ENCODE peak calls at places on chromosomes 3 and 15, in five cellular contexts. One of them, this sample, is unnamed.

GRCh38 chr15:39801641-39802309 is 19.1 kb upstream of the FSIP1 start:
- DNase-seq in hepatocyte: peak
- DNase-seq in psoas muscle: no peak
- DNase-seq in OCI-LY7: peak
- DNase-seq in ovary: no peak
- DNase-seq in this sample: no peak

GRCh38 chr3:71010731-71011455 is 572.6 kb downstream of the FOXP1 start:
- DNase-seq in hepatocyte: no peak
- DNase-seq in psoas muscle: no peak
- DNase-seq in OCI-LY7: peak
- DNase-seq in ovary: no peak
- DNase-seq in this sample: no peak

GRCh38 chr15:90340345-90340744 is 11.7 kb upstream of the ZNF774 start:
- DNase-seq in hepatocyte: peak
- DNase-seq in psoas muscle: no peak
- DNase-seq in OCI-LY7: peak
- DNase-seq in ovary: no peak
- DNase-seq in this sample: no peak

GRCh38 chr15:64288577-64288976 is 67.4 kb downstream of the CSNK1G1 start:
- DNase-seq in hepatocyte: no peak
- DNase-seq in psoas muscle: no peak
- DNase-seq in OCI-LY7: no peak
- DNase-seq in ovary: no peak
- DNase-seq in this sample: no peak

GRCh38 chr15:33160581-33161165 is 33.8 kb downstream of the FMN1 start:
- DNase-seq in hepatocyte: no peak
- DNase-seq in psoas muscle: no peak
- DNase-seq in OCI-LY7: no peak
- DNase-seq in ovary: no peak
- DNase-seq in this sample: no peak

GRCh38 chr3:133444071-133444774 is 44.4 kb downstream of the BFSP2 start:
- DNase-seq in hepatocyte: peak
- DNase-seq in psoas muscle: no peak
- DNase-seq in OCI-LY7: peak
- DNase-seq in ovary: no peak
- DNase-seq in this sample: no peak

GRCh38 chr3:113685956-113686721 is 10.3 kb downstream of the USF3 start:
- DNase-seq in hepatocyte: peak
- DNase-seq in psoas muscle: no peak
- DNase-seq in OCI-LY7: no peak
- DNase-seq in ovary: no peak
- DNase-seq in this sample: no peak

GRCh38 chr3:197595470-197596185 is 39.9 kb upstream of the BDH1 start:
- DNase-seq in hepatocyte: no peak
- DNase-seq in psoas muscle: no peak
- DNase-seq in OCI-LY7: no peak
- DNase-seq in ovary: no peak
- DNase-seq in this sample: no peak

GRCh38 chr3:50572158-50572557 is 2.8 kb downstream of the HEMK1 start:
- DNase-seq in hepatocyte: peak
- DNase-seq in psoas muscle: peak
- DNase-seq in OCI-LY7: peak
- DNase-seq in ovary: peak
- DNase-seq in this sample: peak

GRCh38 chr15:62549345-62549970 is 384.4 kb upstream of the C2CD4B start:
- DNase-seq in hepatocyte: peak
- DNase-seq in psoas muscle: no peak
- DNase-seq in OCI-LY7: peak
- DNase-seq in ovary: no peak
- DNase-seq in this sample: no peak

GRCh38 chr3:157081681-157082210 is 78.2 kb downstream of the CCNL1 start:
- DNase-seq in hepatocyte: peak
- DNase-seq in psoas muscle: peak
- DNase-seq in OCI-LY7: peak
- DNase-seq in ovary: peak
- DNase-seq in this sample: peak

GRCh38 chr3:108006077-108006675 is 84.7 kb downstream of the CD47 start:
- DNase-seq in hepatocyte: peak
- DNase-seq in psoas muscle: no peak
- DNase-seq in OCI-LY7: no peak
- DNase-seq in ovary: no peak
- DNase-seq in this sample: no peak

GRCh38 chr3:76585794-76586392 is 454.0 kb upstream of the ROBO2 start:
- DNase-seq in hepatocyte: peak
- DNase-seq in psoas muscle: no peak
- DNase-seq in OCI-LY7: peak
- DNase-seq in ovary: no peak
- DNase-seq in this sample: no peak

GRCh38 chr3:168186293-168186983 is 90.7 kb upstream of the GOLIM4 start:
- DNase-seq in hepatocyte: no peak
- DNase-seq in psoas muscle: no peak
- DNase-seq in OCI-LY7: no peak
- DNase-seq in ovary: no peak
- DNase-seq in this sample: no peak

GRCh38 chr3:42780398-42780797 is 7.3 kb upstream of the CCDC13 start:
- DNase-seq in hepatocyte: no peak
- DNase-seq in psoas muscle: no peak
- DNase-seq in OCI-LY7: no peak
- DNase-seq in ovary: no peak
- DNase-seq in this sample: no peak

GRCh38 chr3:14266361-14266760 is 87.7 kb downstream of the LSM3 start:
- DNase-seq in hepatocyte: peak
- DNase-seq in psoas muscle: peak
- DNase-seq in OCI-LY7: no peak
- DNase-seq in ovary: peak
- DNase-seq in this sample: no peak

GRCh38 chr3:121064121-121064520 is 156.1 kb downstream of the STXBP5L start:
- DNase-seq in hepatocyte: no peak
- DNase-seq in psoas muscle: no peak
- DNase-seq in OCI-LY7: no peak
- DNase-seq in ovary: no peak
- DNase-seq in this sample: no peak

GRCh38 chr3:134330895-134331810 is 43.1 kb downstream of the AMOTL2 start:
- DNase-seq in hepatocyte: peak
- DNase-seq in psoas muscle: peak
- DNase-seq in OCI-LY7: no peak
- DNase-seq in ovary: no peak
- DNase-seq in this sample: peak

GRCh38 chr3:109331692-109332091 is 5.7 kb downstream of the DPPA4 start:
- DNase-seq in hepatocyte: no peak
- DNase-seq in psoas muscle: no peak
- DNase-seq in OCI-LY7: no peak
- DNase-seq in ovary: no peak
- DNase-seq in this sample: no peak

GRCh38 chr3:63364909-63365308 is 86.8 kb downstream of the SYNPR start:
- DNase-seq in hepatocyte: peak
- DNase-seq in psoas muscle: no peak
- DNase-seq in OCI-LY7: no peak
- DNase-seq in ovary: no peak
- DNase-seq in this sample: no peak

GRCh38 chr15:36208868-36209582 is 370.4 kb upstream of the CDIN1 start:
- DNase-seq in hepatocyte: no peak
- DNase-seq in psoas muscle: no peak
- DNase-seq in OCI-LY7: no peak
- DNase-seq in ovary: no peak
- DNase-seq in this sample: no peak

GRCh38 chr3:4306860-4307259 is 3.7 kb downstream of the SETMAR start:
- DNase-seq in hepatocyte: no peak
- DNase-seq in psoas muscle: no peak
- DNase-seq in OCI-LY7: no peak
- DNase-seq in ovary: no peak
- DNase-seq in this sample: no peak

GRCh38 chr15:39084683-39085530 is 496.0 kb upstream of the THBS1 start:
- DNase-seq in hepatocyte: no peak
- DNase-seq in psoas muscle: no peak
- DNase-seq in OCI-LY7: no peak
- DNase-seq in ovary: peak
- DNase-seq in this sample: no peak

GRCh38 chr15:58506787-58507671 is 75.2 kb downstream of the LIPC start:
- DNase-seq in hepatocyte: no peak
- DNase-seq in psoas muscle: no peak
- DNase-seq in OCI-LY7: no peak
- DNase-seq in ovary: no peak
- DNase-seq in this sample: no peak

GRCh38 chr3:24299801-24300626 is 194.6 kb downstream of the THRB start:
- DNase-seq in hepatocyte: peak
- DNase-seq in psoas muscle: no peak
- DNase-seq in OCI-LY7: no peak
- DNase-seq in ovary: no peak
- DNase-seq in this sample: no peak

GRCh38 chr15:92907229-92907628 is 7.1 kb downstream of the CHD2 start:
- DNase-seq in hepatocyte: no peak
- DNase-seq in psoas muscle: no peak
- DNase-seq in OCI-LY7: no peak
- DNase-seq in ovary: no peak
- DNase-seq in this sample: no peak

GRCh38 chr15:71114887-71115566 is at the start of gene THSD4:
- DNase-seq in hepatocyte: peak
- DNase-seq in psoas muscle: peak
- DNase-seq in OCI-LY7: peak
- DNase-seq in ovary: peak
- DNase-seq in this sample: no peak

GRCh38 chr3:194782767-194783404 is 97.2 kb downstream of the FAM43A start:
- DNase-seq in hepatocyte: peak
- DNase-seq in psoas muscle: no peak
- DNase-seq in OCI-LY7: no peak
- DNase-seq in ovary: no peak
- DNase-seq in this sample: no peak

GRCh38 chr3:187165144-187165543 is 25.8 kb upstream of the RPL39L start:
- DNase-seq in hepatocyte: peak
- DNase-seq in psoas muscle: no peak
- DNase-seq in OCI-LY7: peak
- DNase-seq in ovary: peak
- DNase-seq in this sample: no peak

GRCh38 chr15:99050328-99050980 is 42.9 kb upstream of the PGPEP1L start:
- DNase-seq in hepatocyte: no peak
- DNase-seq in psoas muscle: no peak
- DNase-seq in OCI-LY7: no peak
- DNase-seq in ovary: no peak
- DNase-seq in this sample: no peak

GRCh38 chr15:80778964-80779657 is at the start of gene CEMIP:
- DNase-seq in hepatocyte: peak
- DNase-seq in psoas muscle: peak
- DNase-seq in OCI-LY7: no peak
- DNase-seq in ovary: peak
- DNase-seq in this sample: no peak

GRCh38 chr3:176513604-176514003 is 683.7 kb downstream of the TBL1XR1 start:
- DNase-seq in hepatocyte: no peak
- DNase-seq in psoas muscle: no peak
- DNase-seq in OCI-LY7: peak
- DNase-seq in ovary: no peak
- DNase-seq in this sample: no peak

GRCh38 chr3:134650431-134651346 is at the start of gene KY:
- DNase-seq in hepatocyte: peak
- DNase-seq in psoas muscle: peak
- DNase-seq in OCI-LY7: no peak
- DNase-seq in ovary: no peak
- DNase-seq in this sample: no peak

GRCh38 chr15:89412906-89413411 is 78.3 kb upstream of the POLG start:
- DNase-seq in hepatocyte: no peak
- DNase-seq in psoas muscle: no peak
- DNase-seq in OCI-LY7: no peak
- DNase-seq in ovary: no peak
- DNase-seq in this sample: no peak

GRCh38 chr3:97269202-97269601 is 454.8 kb downstream of the EPHA6 start:
- DNase-seq in hepatocyte: no peak
- DNase-seq in psoas muscle: no peak
- DNase-seq in OCI-LY7: no peak
- DNase-seq in ovary: no peak
- DNase-seq in this sample: no peak

GRCh38 chr3:76873509-76874242 is 166.2 kb upstream of the ROBO2 start:
- DNase-seq in hepatocyte: peak
- DNase-seq in psoas muscle: no peak
- DNase-seq in OCI-LY7: no peak
- DNase-seq in ovary: no peak
- DNase-seq in this sample: no peak

GRCh38 chr3:118504906-118505305 is 529.7 kb downstream of the IGSF11 start:
- DNase-seq in hepatocyte: no peak
- DNase-seq in psoas muscle: no peak
- DNase-seq in OCI-LY7: no peak
- DNase-seq in ovary: no peak
- DNase-seq in this sample: no peak

GRCh38 chr3:129106320-129106719 is 15.3 kb downstream of the RAB43 start:
- DNase-seq in hepatocyte: no peak
- DNase-seq in psoas muscle: no peak
- DNase-seq in OCI-LY7: no peak
- DNase-seq in ovary: no peak
- DNase-seq in this sample: no peak
- TF ChIP-seq CTCF in hepatocyte: no peak
- TF ChIP-seq CTCF in psoas muscle: no peak
- TF ChIP-seq CTCF in OCI-LY7: peak
- TF ChIP-seq CTCF in ovary: no peak
- TF ChIP-seq CTCF in this sample: no peak

DNA sequence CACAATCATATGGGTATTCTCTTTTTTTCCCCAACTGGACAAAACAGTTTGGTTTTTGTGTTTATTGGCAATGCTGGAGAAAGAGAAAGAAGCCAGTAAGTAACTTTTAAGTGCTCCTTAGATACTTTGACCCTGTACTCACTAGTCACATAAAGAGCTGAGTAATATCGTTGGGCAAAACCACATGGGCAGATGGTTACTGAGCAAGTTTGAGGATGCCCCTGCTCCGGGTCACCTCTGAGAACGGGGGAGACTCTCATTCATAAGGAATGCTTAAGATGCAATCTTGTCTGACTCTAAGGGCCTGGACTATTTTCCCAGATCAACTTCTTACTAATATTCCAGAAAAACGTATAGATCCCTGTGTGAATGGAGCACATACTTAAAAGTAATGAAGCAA is 106.4 kb upstream of the SLC2A2 start:
- DNase-seq in hepatocyte: no peak
- DNase-seq in psoas muscle: no peak
- DNase-seq in OCI-LY7: no peak
- DNase-seq in ovary: no peak
- DNase-seq in this sample: no peak
- H3K27ac ChIP-seq in hepatocyte: no peak
- H3K27ac ChIP-seq in psoas muscle: no peak
- H3K27ac ChIP-seq in OCI-LY7: no peak
- H3K27ac ChIP-seq in ovary: no peak
- H3K27ac ChIP-seq in this sample: no peak

DNA sequence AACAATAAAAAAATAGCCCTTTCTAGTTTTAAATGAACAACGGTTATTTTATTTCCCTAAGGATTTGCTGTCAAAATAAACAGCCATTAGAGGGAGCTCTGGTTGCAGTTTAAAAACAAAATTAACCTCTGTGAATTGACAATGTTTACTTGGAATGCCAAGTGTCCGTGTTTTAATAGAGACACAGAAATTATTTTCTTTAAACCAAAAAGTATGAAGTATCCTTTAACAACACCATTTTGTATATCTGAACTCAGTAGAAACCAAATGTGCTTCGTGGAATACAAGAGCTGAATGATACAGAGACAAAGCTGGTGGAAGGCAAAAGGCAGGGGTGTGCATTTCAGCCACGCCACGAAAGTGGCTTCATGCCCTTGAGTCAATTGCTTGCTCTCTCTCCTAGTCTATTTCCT is 74.4 kb downstream of the MOBP start:
- DNase-seq in hepatocyte: peak
- DNase-seq in psoas muscle: no peak
- DNase-seq in OCI-LY7: peak
- DNase-seq in ovary: no peak
- DNase-seq in this sample: no peak
- TF ChIP-seq CTCF in hepatocyte: peak
- TF ChIP-seq CTCF in psoas muscle: peak
- TF ChIP-seq CTCF in OCI-LY7: peak
- TF ChIP-seq CTCF in ovary: no peak
- TF ChIP-seq CTCF in this sample: no peak

GRCh38 chr3:183108002-183108449 is 8.7 kb upstream of the MCCC1 start:
- DNase-seq in hepatocyte: no peak
- DNase-seq in psoas muscle: no peak
- DNase-seq in OCI-LY7: no peak
- DNase-seq in ovary: no peak
- DNase-seq in this sample: no peak
- H3K27ac ChIP-seq in hepatocyte: no peak
- H3K27ac ChIP-seq in psoas muscle: no peak
- H3K27ac ChIP-seq in OCI-LY7: no peak
- H3K27ac ChIP-seq in ovary: no peak
- H3K27ac ChIP-seq in this sample: no peak